ENCODE peak calls at places on chromosomes 13 and 19, in five cellular contexts. One of them, this sample, is unnamed.

GRCh38 chr19:46728693-46729339 is 11.9 kb upstream of the PRKD2 start:
- DNase-seq in EH: peak; percentile 61
- DNase-seq in BE2C: peak; percentile 86
- DNase-seq in ecto neural progenitor cell: peak; percentile 82
- DNase-seq in stimulated activated CD8-positive, alpha-beta memory T cell treated with anti-CD3 and anti-CD28 coated beads, Interleukin-2, amount 100 ng/mL, for 1 hour: peak; percentile 74
- DNase-seq in this sample: peak; percentile 56

GRCh38 chr13:102536695-102537485 is 59.9 kb upstream of the TPP2 start:
- DNase-seq in EH: no peak
- DNase-seq in BE2C: no peak
- DNase-seq in ecto neural progenitor cell: no peak
- DNase-seq in stimulated activated CD8-positive, alpha-beta memory T cell treated with anti-CD3 and anti-CD28 coated beads, Interleukin-2, amount 100 ng/mL, for 1 hour: no peak
- DNase-seq in this sample: no peak

GRCh38 chr13:75375329-75375728 is 106.6 kb downstream of the TBC1D4 start:
- DNase-seq in EH: no peak
- DNase-seq in BE2C: no peak
- DNase-seq in ecto neural progenitor cell: no peak
- DNase-seq in stimulated activated CD8-positive, alpha-beta memory T cell treated with anti-CD3 and anti-CD28 coated beads, Interleukin-2, amount 100 ng/mL, for 1 hour: no peak
- DNase-seq in this sample: no peak

GRCh38 chr19:16571283-16571682 is 932 bp downstream of the SLC35E1 start:
- DNase-seq in EH: peak; percentile 60
- DNase-seq in BE2C: no peak
- DNase-seq in ecto neural progenitor cell: no peak
- DNase-seq in stimulated activated CD8-positive, alpha-beta memory T cell treated with anti-CD3 and anti-CD28 coated beads, Interleukin-2, amount 100 ng/mL, for 1 hour: no peak
- DNase-seq in this sample: no peak

GRCh38 chr19:18834644-18834984 is 2.9 kb downstream of the UPF1 start:
- DNase-seq in EH: no peak
- DNase-seq in BE2C: no peak
- DNase-seq in ecto neural progenitor cell: no peak
- DNase-seq in stimulated activated CD8-positive, alpha-beta memory T cell treated with anti-CD3 and anti-CD28 coated beads, Interleukin-2, amount 100 ng/mL, for 1 hour: no peak
- DNase-seq in this sample: no peak

GRCh38 chr19:13476071-13476470 is 30.2 kb downstream of the CACNA1A start:
- DNase-seq in EH: no peak
- DNase-seq in BE2C: no peak
- DNase-seq in ecto neural progenitor cell: no peak
- DNase-seq in stimulated activated CD8-positive, alpha-beta memory T cell treated with anti-CD3 and anti-CD28 coated beads, Interleukin-2, amount 100 ng/mL, for 1 hour: no peak
- DNase-seq in this sample: no peak

GRCh38 chr19:12833747-12834417 is 497 bp downstream of the RTBDN start:
- DNase-seq in EH: peak; percentile 20
- DNase-seq in BE2C: peak; percentile 76
- DNase-seq in ecto neural progenitor cell: peak; percentile 81
- DNase-seq in stimulated activated CD8-positive, alpha-beta memory T cell treated with anti-CD3 and anti-CD28 coated beads, Interleukin-2, amount 100 ng/mL, for 1 hour: no peak
- DNase-seq in this sample: peak; percentile 66

GRCh38 chr19:15379996-15380647 is 535 bp upstream of the AKAP8 start:
- DNase-seq in EH: peak; percentile 57
- DNase-seq in BE2C: peak; percentile 69
- DNase-seq in ecto neural progenitor cell: no peak
- DNase-seq in stimulated activated CD8-positive, alpha-beta memory T cell treated with anti-CD3 and anti-CD28 coated beads, Interleukin-2, amount 100 ng/mL, for 1 hour: no peak
- DNase-seq in this sample: peak; percentile 68

GRCh38 chr13:34039678-34040077 is 221.7 kb downstream of the RFC3 start:
- DNase-seq in EH: no peak
- DNase-seq in BE2C: no peak
- DNase-seq in ecto neural progenitor cell: no peak
- DNase-seq in stimulated activated CD8-positive, alpha-beta memory T cell treated with anti-CD3 and anti-CD28 coated beads, Interleukin-2, amount 100 ng/mL, for 1 hour: no peak
- DNase-seq in this sample: no peak

GRCh38 chr19:46654621-46655152 is 6.3 kb downstream of the DACT3 start:
- DNase-seq in EH: no peak
- DNase-seq in BE2C: no peak
- DNase-seq in ecto neural progenitor cell: peak; percentile 64
- DNase-seq in stimulated activated CD8-positive, alpha-beta memory T cell treated with anti-CD3 and anti-CD28 coated beads, Interleukin-2, amount 100 ng/mL, for 1 hour: no peak
- DNase-seq in this sample: peak; percentile 62

GRCh38 chr19:54660967-54661366 is 1.8 kb upstream of the LILRB4 start:
- DNase-seq in EH: no peak
- DNase-seq in BE2C: no peak
- DNase-seq in ecto neural progenitor cell: no peak
- DNase-seq in stimulated activated CD8-positive, alpha-beta memory T cell treated with anti-CD3 and anti-CD28 coated beads, Interleukin-2, amount 100 ng/mL, for 1 hour: no peak
- DNase-seq in this sample: no peak

GRCh38 chr19:50155520-50156109 is 7.5 kb downstream of the IZUMO2 start:
- DNase-seq in EH: no peak
- DNase-seq in BE2C: no peak
- DNase-seq in ecto neural progenitor cell: no peak
- DNase-seq in stimulated activated CD8-positive, alpha-beta memory T cell treated with anti-CD3 and anti-CD28 coated beads, Interleukin-2, amount 100 ng/mL, for 1 hour: no peak
- DNase-seq in this sample: no peak

GRCh38 chr19:17340871-17341357 is 3.6 kb downstream of the GTPBP3 start:
- DNase-seq in EH: no peak
- DNase-seq in BE2C: no peak
- DNase-seq in ecto neural progenitor cell: no peak
- DNase-seq in stimulated activated CD8-positive, alpha-beta memory T cell treated with anti-CD3 and anti-CD28 coated beads, Interleukin-2, amount 100 ng/mL, for 1 hour: no peak
- DNase-seq in this sample: no peak

GRCh38 chr13:99231726-99232125 is 26.5 kb downstream of the GPR18 start:
- DNase-seq in EH: no peak
- DNase-seq in BE2C: no peak
- DNase-seq in ecto neural progenitor cell: no peak
- DNase-seq in stimulated activated CD8-positive, alpha-beta memory T cell treated with anti-CD3 and anti-CD28 coated beads, Interleukin-2, amount 100 ng/mL, for 1 hour: no peak
- DNase-seq in this sample: no peak

GRCh38 chr19:43976732-43977131 is 7.3 kb upstream of the ZNF155 start:
- DNase-seq in EH: no peak
- DNase-seq in BE2C: no peak
- DNase-seq in ecto neural progenitor cell: no peak
- DNase-seq in stimulated activated CD8-positive, alpha-beta memory T cell treated with anti-CD3 and anti-CD28 coated beads, Interleukin-2, amount 100 ng/mL, for 1 hour: no peak
- DNase-seq in this sample: no peak

GRCh38 chr13:24662195-24663088 is 17.8 kb upstream of the ATP12A start:
- DNase-seq in EH: no peak
- DNase-seq in BE2C: no peak
- DNase-seq in ecto neural progenitor cell: no peak
- DNase-seq in stimulated activated CD8-positive, alpha-beta memory T cell treated with anti-CD3 and anti-CD28 coated beads, Interleukin-2, amount 100 ng/mL, for 1 hour: no peak
- DNase-seq in this sample: no peak

GRCh38 chr13:45820106-45820838 is 31.3 kb downstream of the SIAH3 start:
- DNase-seq in EH: no peak
- DNase-seq in BE2C: no peak
- DNase-seq in ecto neural progenitor cell: no peak
- DNase-seq in stimulated activated CD8-positive, alpha-beta memory T cell treated with anti-CD3 and anti-CD28 coated beads, Interleukin-2, amount 100 ng/mL, for 1 hour: no peak
- DNase-seq in this sample: no peak

GRCh38 chr19:42919757-42920079 is 2.0 kb upstream of the PSG6 start:
- DNase-seq in EH: peak; percentile 34
- DNase-seq in BE2C: no peak
- DNase-seq in ecto neural progenitor cell: no peak
- DNase-seq in stimulated activated CD8-positive, alpha-beta memory T cell treated with anti-CD3 and anti-CD28 coated beads, Interleukin-2, amount 100 ng/mL, for 1 hour: no peak
- DNase-seq in this sample: no peak

GRCh38 chr19:4474504-4475136 is 2.5 kb downstream of the HDGFL2 start:
- DNase-seq in EH: peak; percentile 80
- DNase-seq in BE2C: peak; percentile 89
- DNase-seq in ecto neural progenitor cell: peak; percentile 86
- DNase-seq in stimulated activated CD8-positive, alpha-beta memory T cell treated with anti-CD3 and anti-CD28 coated beads, Interleukin-2, amount 100 ng/mL, for 1 hour: no peak
- DNase-seq in this sample: peak; percentile 36

GRCh38 chr13:75458696-75459422 is 23.1 kb downstream of the TBC1D4 start:
- DNase-seq in EH: no peak
- DNase-seq in BE2C: peak; percentile 89
- DNase-seq in ecto neural progenitor cell: no peak
- DNase-seq in stimulated activated CD8-positive, alpha-beta memory T cell treated with anti-CD3 and anti-CD28 coated beads, Interleukin-2, amount 100 ng/mL, for 1 hour: no peak
- DNase-seq in this sample: no peak